ENCODE peak calls at places on chromosomes 3 and 15, in six cellular contexts. One of them, this sample, is unnamed.

GRCh38 chr3:126476166-126476975 is 680 bp upstream of the ZXDC start:
- DNase-seq in substantia nigra: no peak
- DNase-seq in stimulated activated CD8-positive, alpha-beta memory T cell treated with anti-CD3 and anti-CD28 coated beads, Interleukin-4, amount 100 ng/mL, for 4 hours: peak
- DNase-seq in stimulated activated effector memory CD8-positive, alpha-beta T cell treated with anti-CD3 and anti-CD28 coated beads, Interleukin-12 subunit alpha, Interleukin-12 subunit beta, amount 100 ng/mL, for 72 hours: peak
- DNase-seq in activated CD4-positive, CD25-positive, alpha-beta regulatory T cell: no peak
- DNase-seq in left ventricle myocardium inferior: no peak
- DNase-seq in this sample: no peak

GRCh38 chr3:194865595-194865994 is 179.9 kb downstream of the FAM43A start:
- DNase-seq in substantia nigra: no peak
- DNase-seq in stimulated activated effector memory CD8-positive, alpha-beta T cell treated with anti-CD3 and anti-CD28 coated beads, Interleukin-12 subunit alpha, Interleukin-12 subunit beta, amount 100 ng/mL, for 72 hours: no peak
- DNase-seq in activated CD4-positive, CD25-positive, alpha-beta regulatory T cell: no peak
- DNase-seq in left ventricle myocardium inferior: no peak
- DNase-seq in stimulated activated CD8-positive, alpha-beta memory T cell treated with anti-CD3 and anti-CD28 coated beads, Interleukin-4, amount 100 ng/mL, for 4 hours: no peak
- DNase-seq in this sample: no peak

GRCh38 chr15:78325092-78325843 is 14.9 kb upstream of the CRABP1 start:
- DNase-seq in stimulated activated CD8-positive, alpha-beta memory T cell treated with anti-CD3 and anti-CD28 coated beads, Interleukin-4, amount 100 ng/mL, for 4 hours: no peak
- DNase-seq in substantia nigra: no peak
- DNase-seq in left ventricle myocardium inferior: no peak
- DNase-seq in stimulated activated effector memory CD8-positive, alpha-beta T cell treated with anti-CD3 and anti-CD28 coated beads, Interleukin-12 subunit alpha, Interleukin-12 subunit beta, amount 100 ng/mL, for 72 hours: no peak
- DNase-seq in activated CD4-positive, CD25-positive, alpha-beta regulatory T cell: no peak
- DNase-seq in this sample: no peak

GRCh38 chr3:64440498-64440897 is 215.2 kb upstream of the PRICKLE2 start:
- DNase-seq in stimulated activated CD8-positive, alpha-beta memory T cell treated with anti-CD3 and anti-CD28 coated beads, Interleukin-4, amount 100 ng/mL, for 4 hours: no peak
- DNase-seq in left ventricle myocardium inferior: no peak
- DNase-seq in activated CD4-positive, CD25-positive, alpha-beta regulatory T cell: no peak
- DNase-seq in substantia nigra: no peak
- DNase-seq in stimulated activated effector memory CD8-positive, alpha-beta T cell treated with anti-CD3 and anti-CD28 coated beads, Interleukin-12 subunit alpha, Interleukin-12 subunit beta, amount 100 ng/mL, for 72 hours: no peak
- DNase-seq in this sample: no peak

GRCh38 chr3:13174011-13174802 is 101.0 kb upstream of the IQSEC1 start:
- DNase-seq in substantia nigra: no peak
- DNase-seq in stimulated activated effector memory CD8-positive, alpha-beta T cell treated with anti-CD3 and anti-CD28 coated beads, Interleukin-12 subunit alpha, Interleukin-12 subunit beta, amount 100 ng/mL, for 72 hours: no peak
- DNase-seq in left ventricle myocardium inferior: no peak
- DNase-seq in activated CD4-positive, CD25-positive, alpha-beta regulatory T cell: no peak
- DNase-seq in stimulated activated CD8-positive, alpha-beta memory T cell treated with anti-CD3 and anti-CD28 coated beads, Interleukin-4, amount 100 ng/mL, for 4 hours: no peak
- DNase-seq in this sample: no peak

GRCh38 chr15:101646652-101647051 is 5.5 kb downstream of the TM2D3 start:
- DNase-seq in stimulated activated CD8-positive, alpha-beta memory T cell treated with anti-CD3 and anti-CD28 coated beads, Interleukin-4, amount 100 ng/mL, for 4 hours: no peak
- DNase-seq in left ventricle myocardium inferior: peak
- DNase-seq in activated CD4-positive, CD25-positive, alpha-beta regulatory T cell: no peak
- DNase-seq in stimulated activated effector memory CD8-positive, alpha-beta T cell treated with anti-CD3 and anti-CD28 coated beads, Interleukin-12 subunit alpha, Interleukin-12 subunit beta, amount 100 ng/mL, for 72 hours: no peak
- DNase-seq in substantia nigra: no peak
- DNase-seq in this sample: no peak

GRCh38 chr15:39427705-39428104 is 153.2 kb upstream of the THBS1 start:
- DNase-seq in activated CD4-positive, CD25-positive, alpha-beta regulatory T cell: no peak
- DNase-seq in stimulated activated effector memory CD8-positive, alpha-beta T cell treated with anti-CD3 and anti-CD28 coated beads, Interleukin-12 subunit alpha, Interleukin-12 subunit beta, amount 100 ng/mL, for 72 hours: no peak
- DNase-seq in left ventricle myocardium inferior: peak
- DNase-seq in stimulated activated CD8-positive, alpha-beta memory T cell treated with anti-CD3 and anti-CD28 coated beads, Interleukin-4, amount 100 ng/mL, for 4 hours: no peak
- DNase-seq in substantia nigra: no peak
- DNase-seq in this sample: no peak

GRCh38 chr15:66388576-66388975 is 1.9 kb downstream of the MAP2K1 start:
- DNase-seq in stimulated activated effector memory CD8-positive, alpha-beta T cell treated with anti-CD3 and anti-CD28 coated beads, Interleukin-12 subunit alpha, Interleukin-12 subunit beta, amount 100 ng/mL, for 72 hours: no peak
- DNase-seq in left ventricle myocardium inferior: no peak
- DNase-seq in activated CD4-positive, CD25-positive, alpha-beta regulatory T cell: no peak
- DNase-seq in substantia nigra: no peak
- DNase-seq in stimulated activated CD8-positive, alpha-beta memory T cell treated with anti-CD3 and anti-CD28 coated beads, Interleukin-4, amount 100 ng/mL, for 4 hours: no peak
- DNase-seq in this sample: no peak

GRCh38 chr3:117874028-117874765 is 1160.4 kb downstream of the IGSF11 start:
- DNase-seq in stimulated activated effector memory CD8-positive, alpha-beta T cell treated with anti-CD3 and anti-CD28 coated beads, Interleukin-12 subunit alpha, Interleukin-12 subunit beta, amount 100 ng/mL, for 72 hours: no peak
- DNase-seq in activated CD4-positive, CD25-positive, alpha-beta regulatory T cell: no peak
- DNase-seq in stimulated activated CD8-positive, alpha-beta memory T cell treated with anti-CD3 and anti-CD28 coated beads, Interleukin-4, amount 100 ng/mL, for 4 hours: no peak
- DNase-seq in left ventricle myocardium inferior: no peak
- DNase-seq in substantia nigra: no peak
- DNase-seq in this sample: no peak

GRCh38 chr15:93656041-93656440 is 567.0 kb upstream of the RGMA start:
- DNase-seq in substantia nigra: no peak
- DNase-seq in left ventricle myocardium inferior: no peak
- DNase-seq in stimulated activated CD8-positive, alpha-beta memory T cell treated with anti-CD3 and anti-CD28 coated beads, Interleukin-4, amount 100 ng/mL, for 4 hours: no peak
- DNase-seq in stimulated activated effector memory CD8-positive, alpha-beta T cell treated with anti-CD3 and anti-CD28 coated beads, Interleukin-12 subunit alpha, Interleukin-12 subunit beta, amount 100 ng/mL, for 72 hours: no peak
- DNase-seq in activated CD4-positive, CD25-positive, alpha-beta regulatory T cell: no peak
- DNase-seq in this sample: no peak

GRCh38 chr3:178494376-178494775 is 41.9 kb upstream of the KCNMB2 start:
- DNase-seq in stimulated activated CD8-positive, alpha-beta memory T cell treated with anti-CD3 and anti-CD28 coated beads, Interleukin-4, amount 100 ng/mL, for 4 hours: no peak
- DNase-seq in substantia nigra: no peak
- DNase-seq in left ventricle myocardium inferior: no peak
- DNase-seq in activated CD4-positive, CD25-positive, alpha-beta regulatory T cell: no peak
- DNase-seq in stimulated activated effector memory CD8-positive, alpha-beta T cell treated with anti-CD3 and anti-CD28 coated beads, Interleukin-12 subunit alpha, Interleukin-12 subunit beta, amount 100 ng/mL, for 72 hours: no peak
- DNase-seq in this sample: no peak

GRCh38 chr3:143000525-143000924 is 845 bp upstream of the U2SURP start:
- DNase-seq in stimulated activated CD8-positive, alpha-beta memory T cell treated with anti-CD3 and anti-CD28 coated beads, Interleukin-4, amount 100 ng/mL, for 4 hours: no peak
- DNase-seq in substantia nigra: no peak
- DNase-seq in stimulated activated effector memory CD8-positive, alpha-beta T cell treated with anti-CD3 and anti-CD28 coated beads, Interleukin-12 subunit alpha, Interleukin-12 subunit beta, amount 100 ng/mL, for 72 hours: no peak
- DNase-seq in left ventricle myocardium inferior: no peak
- DNase-seq in activated CD4-positive, CD25-positive, alpha-beta regulatory T cell: no peak
- DNase-seq in this sample: no peak

GRCh38 chr15:85620321-85621044 is 174.2 kb downstream of the KLHL25 start:
- DNase-seq in stimulated activated CD8-positive, alpha-beta memory T cell treated with anti-CD3 and anti-CD28 coated beads, Interleukin-4, amount 100 ng/mL, for 4 hours: no peak
- DNase-seq in activated CD4-positive, CD25-positive, alpha-beta regulatory T cell: no peak
- DNase-seq in left ventricle myocardium inferior: no peak
- DNase-seq in substantia nigra: no peak
- DNase-seq in stimulated activated effector memory CD8-positive, alpha-beta T cell treated with anti-CD3 and anti-CD28 coated beads, Interleukin-12 subunit alpha, Interleukin-12 subunit beta, amount 100 ng/mL, for 72 hours: no peak
- DNase-seq in this sample: no peak

GRCh38 chr3:180199396-180199795 is 162.7 kb upstream of the PEX5L start:
- DNase-seq in stimulated activated CD8-positive, alpha-beta memory T cell treated with anti-CD3 and anti-CD28 coated beads, Interleukin-4, amount 100 ng/mL, for 4 hours: no peak
- DNase-seq in substantia nigra: no peak
- DNase-seq in left ventricle myocardium inferior: no peak
- DNase-seq in stimulated activated effector memory CD8-positive, alpha-beta T cell treated with anti-CD3 and anti-CD28 coated beads, Interleukin-12 subunit alpha, Interleukin-12 subunit beta, amount 100 ng/mL, for 72 hours: no peak
- DNase-seq in activated CD4-positive, CD25-positive, alpha-beta regulatory T cell: no peak
- DNase-seq in this sample: no peak

GRCh38 chr3:16176391-16177030 is 2.0 kb downstream of the GALNT15 start:
- DNase-seq in stimulated activated CD8-positive, alpha-beta memory T cell treated with anti-CD3 and anti-CD28 coated beads, Interleukin-4, amount 100 ng/mL, for 4 hours: no peak
- DNase-seq in activated CD4-positive, CD25-positive, alpha-beta regulatory T cell: no peak
- DNase-seq in substantia nigra: no peak
- DNase-seq in left ventricle myocardium inferior: no peak
- DNase-seq in stimulated activated effector memory CD8-positive, alpha-beta T cell treated with anti-CD3 and anti-CD28 coated beads, Interleukin-12 subunit alpha, Interleukin-12 subunit beta, amount 100 ng/mL, for 72 hours: no peak
- DNase-seq in this sample: no peak

GRCh38 chr3:13142552-13143380 is 69.5 kb upstream of the IQSEC1 start:
- DNase-seq in substantia nigra: no peak
- DNase-seq in stimulated activated effector memory CD8-positive, alpha-beta T cell treated with anti-CD3 and anti-CD28 coated beads, Interleukin-12 subunit alpha, Interleukin-12 subunit beta, amount 100 ng/mL, for 72 hours: no peak
- DNase-seq in left ventricle myocardium inferior: no peak
- DNase-seq in stimulated activated CD8-positive, alpha-beta memory T cell treated with anti-CD3 and anti-CD28 coated beads, Interleukin-4, amount 100 ng/mL, for 4 hours: no peak
- DNase-seq in activated CD4-positive, CD25-positive, alpha-beta regulatory T cell: no peak
- DNase-seq in this sample: no peak

GRCh38 chr3:52915245-52915772 is 18.0 kb upstream of the STIMATE start:
- DNase-seq in left ventricle myocardium inferior: no peak
- DNase-seq in stimulated activated CD8-positive, alpha-beta memory T cell treated with anti-CD3 and anti-CD28 coated beads, Interleukin-4, amount 100 ng/mL, for 4 hours: no peak
- DNase-seq in activated CD4-positive, CD25-positive, alpha-beta regulatory T cell: no peak
- DNase-seq in substantia nigra: no peak
- DNase-seq in stimulated activated effector memory CD8-positive, alpha-beta T cell treated with anti-CD3 and anti-CD28 coated beads, Interleukin-12 subunit alpha, Interleukin-12 subunit beta, amount 100 ng/mL, for 72 hours: no peak
- DNase-seq in this sample: no peak

GRCh38 chr3:138942271-138942670 is 4.7 kb downstream of the FOXL2 start:
- DNase-seq in activated CD4-positive, CD25-positive, alpha-beta regulatory T cell: no peak
- DNase-seq in left ventricle myocardium inferior: no peak
- DNase-seq in stimulated activated CD8-positive, alpha-beta memory T cell treated with anti-CD3 and anti-CD28 coated beads, Interleukin-4, amount 100 ng/mL, for 4 hours: no peak
- DNase-seq in stimulated activated effector memory CD8-positive, alpha-beta T cell treated with anti-CD3 and anti-CD28 coated beads, Interleukin-12 subunit alpha, Interleukin-12 subunit beta, amount 100 ng/mL, for 72 hours: no peak
- DNase-seq in substantia nigra: no peak
- DNase-seq in this sample: no peak

GRCh38 chr3:65951836-65952505 is 86.7 kb downstream of the MAGI1 start:
- DNase-seq in substantia nigra: no peak
- DNase-seq in left ventricle myocardium inferior: no peak
- DNase-seq in activated CD4-positive, CD25-positive, alpha-beta regulatory T cell: no peak
- DNase-seq in stimulated activated effector memory CD8-positive, alpha-beta T cell treated with anti-CD3 and anti-CD28 coated beads, Interleukin-12 subunit alpha, Interleukin-12 subunit beta, amount 100 ng/mL, for 72 hours: no peak
- DNase-seq in stimulated activated CD8-positive, alpha-beta memory T cell treated with anti-CD3 and anti-CD28 coated beads, Interleukin-4, amount 100 ng/mL, for 4 hours: no peak
- DNase-seq in this sample: no peak

GRCh38 chr15:82730022-82730530 is 20.4 kb upstream of the AP3B2 start:
- DNase-seq in stimulated activated CD8-positive, alpha-beta memory T cell treated with anti-CD3 and anti-CD28 coated beads, Interleukin-4, amount 100 ng/mL, for 4 hours: no peak
- DNase-seq in activated CD4-positive, CD25-positive, alpha-beta regulatory T cell: no peak
- DNase-seq in left ventricle myocardium inferior: no peak
- DNase-seq in substantia nigra: no peak
- DNase-seq in stimulated activated effector memory CD8-positive, alpha-beta T cell treated with anti-CD3 and anti-CD28 coated beads, Interleukin-12 subunit alpha, Interleukin-12 subunit beta, amount 100 ng/mL, for 72 hours: no peak
- DNase-seq in this sample: no peak

GRCh38 chr3:113495035-113495434 is 19.9 kb downstream of the SPICE1 start:
- DNase-seq in left ventricle myocardium inferior: no peak
- DNase-seq in activated CD4-positive, CD25-positive, alpha-beta regulatory T cell: no peak
- DNase-seq in stimulated activated effector memory CD8-positive, alpha-beta T cell treated with anti-CD3 and anti-CD28 coated beads, Interleukin-12 subunit alpha, Interleukin-12 subunit beta, amount 100 ng/mL, for 72 hours: no peak
- DNase-seq in stimulated activated CD8-positive, alpha-beta memory T cell treated with anti-CD3 and anti-CD28 coated beads, Interleukin-4, amount 100 ng/mL, for 4 hours: peak
- DNase-seq in substantia nigra: no peak
- DNase-seq in this sample: no peak

GRCh38 chr3:147404000-147404799 is 2.1 kb downstream of the ZIC4 start:
- DNase-seq in substantia nigra: no peak
- DNase-seq in stimulated activated effector memory CD8-positive, alpha-beta T cell treated with anti-CD3 and anti-CD28 coated beads, Interleukin-12 subunit alpha, Interleukin-12 subunit beta, amount 100 ng/mL, for 72 hours: no peak
- DNase-seq in activated CD4-positive, CD25-positive, alpha-beta regulatory T cell: no peak
- DNase-seq in left ventricle myocardium inferior: no peak
- DNase-seq in stimulated activated CD8-positive, alpha-beta memory T cell treated with anti-CD3 and anti-CD28 coated beads, Interleukin-4, amount 100 ng/mL, for 4 hours: no peak
- DNase-seq in this sample: no peak

GRCh38 chr15:98900382-98900781 is 107.2 kb downstream of the PGPEP1L start:
- DNase-seq in stimulated activated effector memory CD8-positive, alpha-beta T cell treated with anti-CD3 and anti-CD28 coated beads, Interleukin-12 subunit alpha, Interleukin-12 subunit beta, amount 100 ng/mL, for 72 hours: no peak
- DNase-seq in stimulated activated CD8-positive, alpha-beta memory T cell treated with anti-CD3 and anti-CD28 coated beads, Interleukin-4, amount 100 ng/mL, for 4 hours: no peak
- DNase-seq in activated CD4-positive, CD25-positive, alpha-beta regulatory T cell: no peak
- DNase-seq in left ventricle myocardium inferior: no peak
- DNase-seq in substantia nigra: no peak
- DNase-seq in this sample: no peak

GRCh38 chr15:89244512-89244869 is 712 bp downstream of the FANCI start:
- DNase-seq in substantia nigra: no peak
- DNase-seq in left ventricle myocardium inferior: no peak
- DNase-seq in stimulated activated CD8-positive, alpha-beta memory T cell treated with anti-CD3 and anti-CD28 coated beads, Interleukin-4, amount 100 ng/mL, for 4 hours: no peak
- DNase-seq in stimulated activated effector memory CD8-positive, alpha-beta T cell treated with anti-CD3 and anti-CD28 coated beads, Interleukin-12 subunit alpha, Interleukin-12 subunit beta, amount 100 ng/mL, for 72 hours: no peak
- DNase-seq in activated CD4-positive, CD25-positive, alpha-beta regulatory T cell: no peak
- DNase-seq in this sample: no peak

GRCh38 chr3:47079432-47079831 is 84.5 kb downstream of the SETD2 start:
- DNase-seq in activated CD4-positive, CD25-positive, alpha-beta regulatory T cell: no peak
- DNase-seq in stimulated activated CD8-positive, alpha-beta memory T cell treated with anti-CD3 and anti-CD28 coated beads, Interleukin-4, amount 100 ng/mL, for 4 hours: no peak
- DNase-seq in stimulated activated effector memory CD8-positive, alpha-beta T cell treated with anti-CD3 and anti-CD28 coated beads, Interleukin-12 subunit alpha, Interleukin-12 subunit beta, amount 100 ng/mL, for 72 hours: no peak
- DNase-seq in left ventricle myocardium inferior: no peak
- DNase-seq in substantia nigra: no peak
- DNase-seq in this sample: no peak

GRCh38 chr3:71061581-71061980 is 521.9 kb downstream of the FOXP1 start:
- DNase-seq in left ventricle myocardium inferior: no peak
- DNase-seq in activated CD4-positive, CD25-positive, alpha-beta regulatory T cell: no peak
- DNase-seq in stimulated activated effector memory CD8-positive, alpha-beta T cell treated with anti-CD3 and anti-CD28 coated beads, Interleukin-12 subunit alpha, Interleukin-12 subunit beta, amount 100 ng/mL, for 72 hours: no peak
- DNase-seq in stimulated activated CD8-positive, alpha-beta memory T cell treated with anti-CD3 and anti-CD28 coated beads, Interleukin-4, amount 100 ng/mL, for 4 hours: no peak
- DNase-seq in substantia nigra: no peak
- DNase-seq in this sample: no peak

GRCh38 chr15:70437882-70438331 is 325.5 kb downstream of the UACA start:
- DNase-seq in stimulated activated CD8-positive, alpha-beta memory T cell treated with anti-CD3 and anti-CD28 coated beads, Interleukin-4, amount 100 ng/mL, for 4 hours: no peak
- DNase-seq in activated CD4-positive, CD25-positive, alpha-beta regulatory T cell: no peak
- DNase-seq in left ventricle myocardium inferior: no peak
- DNase-seq in substantia nigra: no peak
- DNase-seq in stimulated activated effector memory CD8-positive, alpha-beta T cell treated with anti-CD3 and anti-CD28 coated beads, Interleukin-12 subunit alpha, Interleukin-12 subunit beta, amount 100 ng/mL, for 72 hours: no peak
- DNase-seq in this sample: no peak

GRCh38 chr3:65492249-65492648 is 546.5 kb downstream of the MAGI1 start:
- DNase-seq in left ventricle myocardium inferior: no peak
- DNase-seq in substantia nigra: no peak
- DNase-seq in activated CD4-positive, CD25-positive, alpha-beta regulatory T cell: no peak
- DNase-seq in stimulated activated effector memory CD8-positive, alpha-beta T cell treated with anti-CD3 and anti-CD28 coated beads, Interleukin-12 subunit alpha, Interleukin-12 subunit beta, amount 100 ng/mL, for 72 hours: no peak
- DNase-seq in stimulated activated CD8-positive, alpha-beta memory T cell treated with anti-CD3 and anti-CD28 coated beads, Interleukin-4, amount 100 ng/mL, for 4 hours: no peak
- DNase-seq in this sample: no peak

GRCh38 chr3:481680-482079 is 285.1 kb downstream of the CHL1 start:
- DNase-seq in substantia nigra: no peak
- DNase-seq in stimulated activated effector memory CD8-positive, alpha-beta T cell treated with anti-CD3 and anti-CD28 coated beads, Interleukin-12 subunit alpha, Interleukin-12 subunit beta, amount 100 ng/mL, for 72 hours: no peak
- DNase-seq in activated CD4-positive, CD25-positive, alpha-beta regulatory T cell: no peak
- DNase-seq in stimulated activated CD8-positive, alpha-beta memory T cell treated with anti-CD3 and anti-CD28 coated beads, Interleukin-4, amount 100 ng/mL, for 4 hours: no peak
- DNase-seq in left ventricle myocardium inferior: no peak
- DNase-seq in this sample: no peak

GRCh38 chr3:52088445-52089367 is 32.3 kb upstream of the DUSP7 start:
- DNase-seq in left ventricle myocardium inferior: no peak
- DNase-seq in stimulated activated effector memory CD8-positive, alpha-beta T cell treated with anti-CD3 and anti-CD28 coated beads, Interleukin-12 subunit alpha, Interleukin-12 subunit beta, amount 100 ng/mL, for 72 hours: no peak
- DNase-seq in activated CD4-positive, CD25-positive, alpha-beta regulatory T cell: no peak
- DNase-seq in substantia nigra: no peak
- DNase-seq in stimulated activated CD8-positive, alpha-beta memory T cell treated with anti-CD3 and anti-CD28 coated beads, Interleukin-4, amount 100 ng/mL, for 4 hours: no peak
- DNase-seq in this sample: no peak

GRCh38 chr3:125990253-125990970 is 21.4 kb downstream of the ROPN1B start:
- DNase-seq in activated CD4-positive, CD25-positive, alpha-beta regulatory T cell: peak
- DNase-seq in left ventricle myocardium inferior: peak
- DNase-seq in stimulated activated effector memory CD8-positive, alpha-beta T cell treated with anti-CD3 and anti-CD28 coated beads, Interleukin-12 subunit alpha, Interleukin-12 subunit beta, amount 100 ng/mL, for 72 hours: peak
- DNase-seq in stimulated activated CD8-positive, alpha-beta memory T cell treated with anti-CD3 and anti-CD28 coated beads, Interleukin-4, amount 100 ng/mL, for 4 hours: peak
- DNase-seq in substantia nigra: peak
- DNase-seq in this sample: no peak

GRCh38 chr15:26967719-26968269 is 3.2 kb upstream of the GABRG3 start:
- DNase-seq in stimulated activated CD8-positive, alpha-beta memory T cell treated with anti-CD3 and anti-CD28 coated beads, Interleukin-4, amount 100 ng/mL, for 4 hours: no peak
- DNase-seq in activated CD4-positive, CD25-positive, alpha-beta regulatory T cell: no peak
- DNase-seq in left ventricle myocardium inferior: no peak
- DNase-seq in stimulated activated effector memory CD8-positive, alpha-beta T cell treated with anti-CD3 and anti-CD28 coated beads, Interleukin-12 subunit alpha, Interleukin-12 subunit beta, amount 100 ng/mL, for 72 hours: no peak
- DNase-seq in substantia nigra: no peak
- DNase-seq in this sample: no peak

GRCh38 chr3:11245827-11246662 is 26.2 kb upstream of the ATG7 start:
- DNase-seq in left ventricle myocardium inferior: no peak
- DNase-seq in substantia nigra: no peak
- DNase-seq in activated CD4-positive, CD25-positive, alpha-beta regulatory T cell: no peak
- DNase-seq in stimulated activated effector memory CD8-positive, alpha-beta T cell treated with anti-CD3 and anti-CD28 coated beads, Interleukin-12 subunit alpha, Interleukin-12 subunit beta, amount 100 ng/mL, for 72 hours: no peak
- DNase-seq in stimulated activated CD8-positive, alpha-beta memory T cell treated with anti-CD3 and anti-CD28 coated beads, Interleukin-4, amount 100 ng/mL, for 4 hours: no peak
- DNase-seq in this sample: no peak

GRCh38 chr3:157844770-157845522 is 261.3 kb downstream of the SHOX2 start:
- DNase-seq in left ventricle myocardium inferior: no peak
- DNase-seq in substantia nigra: no peak
- DNase-seq in stimulated activated CD8-positive, alpha-beta memory T cell treated with anti-CD3 and anti-CD28 coated beads, Interleukin-4, amount 100 ng/mL, for 4 hours: no peak
- DNase-seq in activated CD4-positive, CD25-positive, alpha-beta regulatory T cell: no peak
- DNase-seq in stimulated activated effector memory CD8-positive, alpha-beta T cell treated with anti-CD3 and anti-CD28 coated beads, Interleukin-12 subunit alpha, Interleukin-12 subunit beta, amount 100 ng/mL, for 72 hours: no peak
- DNase-seq in this sample: no peak

GRCh38 chr15:50353999-50354837 is 780 bp downstream of the GABPB1 start:
- DNase-seq in stimulated activated CD8-positive, alpha-beta memory T cell treated with anti-CD3 and anti-CD28 coated beads, Interleukin-4, amount 100 ng/mL, for 4 hours: peak
- DNase-seq in left ventricle myocardium inferior: peak
- DNase-seq in stimulated activated effector memory CD8-positive, alpha-beta T cell treated with anti-CD3 and anti-CD28 coated beads, Interleukin-12 subunit alpha, Interleukin-12 subunit beta, amount 100 ng/mL, for 72 hours: peak
- DNase-seq in activated CD4-positive, CD25-positive, alpha-beta regulatory T cell: peak
- DNase-seq in substantia nigra: no peak
- DNase-seq in this sample: peak

GRCh38 chr15:44593042-44593736 is 56.2 kb downstream of the EIF3J start:
- DNase-seq in stimulated activated CD8-positive, alpha-beta memory T cell treated with anti-CD3 and anti-CD28 coated beads, Interleukin-4, amount 100 ng/mL, for 4 hours: no peak
- DNase-seq in substantia nigra: no peak
- DNase-seq in left ventricle myocardium inferior: no peak
- DNase-seq in stimulated activated effector memory CD8-positive, alpha-beta T cell treated with anti-CD3 and anti-CD28 coated beads, Interleukin-12 subunit alpha, Interleukin-12 subunit beta, amount 100 ng/mL, for 72 hours: no peak
- DNase-seq in activated CD4-positive, CD25-positive, alpha-beta regulatory T cell: no peak
- DNase-seq in this sample: no peak